ENCODE peak calls at places on chromosomes 16 and 17, in five cellular contexts. M is T1000; Y is fibroblast of lung; A is anterior cingulate cortex; P is effector memory CD8-positive, alpha-beta T cell. F is an unnamed sample.

GRCh38 chr16:47574091-47575054 is 113.2 kb downstream of the PHKB start:
- DNase-seq in M (no peak), Y (peak), A (no peak), P (no peak), F (peak)

GRCh38 chr17:43755389-43755875 is 3.2 kb downstream of the SOST start:
- DNase-seq in M (no peak), Y (peak), A (no peak), P (no peak), F (peak)

GRCh38 chr16:2237076-2237551 is 870 bp downstream of the DNASE1L2 start:
- DNase-seq in M (no peak), Y (no peak), A (no peak), P (no peak), F (no peak)

GRCh38 chr17:75689441-75689873 is 22.3 kb downstream of the SAP30BP start:
- DNase-seq in M (no peak), Y (no peak), A (no peak), P (no peak), F (no peak)

GRCh38 chr16:46745594-46745993 is 2.5 kb downstream of the MYLK3 start:
- DNase-seq in M (no peak), Y (no peak), A (no peak), P (no peak), F (no peak)

GRCh38 chr16:85350973-85351372 is 238.7 kb upstream of the CIBAR2 start:
- DNase-seq in M (peak), Y (peak), A (peak), P (no peak), F (peak)

GRCh38 chr17:64765191-64765889 is 103.2 kb upstream of the SMURF2 start:
- DNase-seq in M (no peak), Y (no peak), A (no peak), P (no peak), F (no peak)

GRCh38 chr17:43632231-43632630 is 29.5 kb downstream of the MEOX1 start:
- DNase-seq in M (no peak), Y (no peak), A (no peak), P (no peak), F (no peak)

GRCh38 chr16:49620158-49620867 is 235.6 kb downstream of the ZNF423 start:
- DNase-seq in M (peak), Y (peak), A (peak), P (no peak), F (peak)

GRCh38 chr17:83069931-83070374 is 9.5 kb upstream of the METRNL start:
- DNase-seq in M (no peak), Y (no peak), A (no peak), P (no peak), F (no peak)

GRCh38 chr17:75996665-75997590 is 3.7 kb upstream of the CDK3 start:
- DNase-seq in M (no peak), Y (peak), A (no peak), P (no peak), F (peak)

GRCh38 chr16:88804552-88805339 is 1.2 kb downstream of the CDT1 start:
- DNase-seq in M (no peak), Y (no peak), A (no peak), P (no peak), F (no peak)

GRCh38 chr16:89693931-89694783 is 7.3 kb downstream of the SPATA2L start:
- DNase-seq in M (no peak), Y (no peak), A (no peak), P (no peak), F (no peak)

GRCh38 chr17:28972437-28972836 is 21.1 kb upstream of the PHF12 start:
- DNase-seq in M (no peak), Y (no peak), A (no peak), P (no peak), F (no peak)

GRCh38 chr17:80559688-80560290 is 15.2 kb downstream of the RPTOR start:
- DNase-seq in M (no peak), Y (peak), A (no peak), P (no peak), F (peak)

GRCh38 chr17:32516450-32516849 is 29.7 kb downstream of the CDK5R1 start:
- DNase-seq in M (no peak), Y (no peak), A (no peak), P (no peak), F (no peak)

GRCh38 chr16:89529097-89529496 is 20.9 kb downstream of the SPG7 start:
- DNase-seq in M (no peak), Y (no peak), A (no peak), P (no peak), F (no peak)

F was measured in cardiac fibroblast.